ENCODE peak calls at places on chromosome 10, in eight cellular contexts. Q, M, V, I, C, K, T and N are unnamed samples.

GRCh38 chr10:133009218-133009954 is 67.0 kb upstream of the CFAP46 start:
- DNase-seq in Q (peak), M (no peak), V (no peak), I (peak), C (peak), K (no peak), T (no peak), N (no peak)

GRCh38 chr10:113131611-113132330 is 181.7 kb downstream of the TCF7L2 start:
- DNase-seq in Q (no peak), M (no peak), V (no peak), I (no peak), C (peak), K (no peak), T (no peak), N (no peak)

GRCh38 chr10:113992601-113993011 is 51.1 kb upstream of the ADRB1 start:
- DNase-seq in Q (no peak), M (no peak), V (no peak), I (no peak), C (peak), K (no peak), T (no peak), N (no peak)

GRCh38 chr10:64396105-64396504 is 874.9 kb downstream of the REEP3 start:
- DNase-seq in Q (no peak), M (no peak), V (no peak), I (no peak), C (peak), K (no peak), T (no peak), N (no peak)

GRCh38 chr10:82742478-82742877 is 867.5 kb downstream of the NRG3 start:
- DNase-seq in Q (peak), M (no peak), V (no peak), I (peak), C (peak), K (no peak), T (no peak), N (no peak)

GRCh38 chr10:77328272-77328816 is 309.3 kb downstream of the KCNMA1 start:
- DNase-seq in Q (peak), M (no peak), V (peak), I (no peak), C (peak), K (no peak), T (peak), N (no peak)

GRCh38 chr10:86401588-86402282 is 35.1 kb upstream of the GRID1 start:
- DNase-seq in Q (peak), M (peak), V (peak), I (peak), C (no peak), K (no peak), T (peak), N (no peak)

GRCh38 chr10:29127731-29128130 is 161.1 kb upstream of the LYZL1 start:
- DNase-seq in Q (no peak), M (no peak), V (no peak), I (no peak), C (no peak), K (no peak), T (no peak), N (no peak)

GRCh38 chr10:8378198-8378983 is 323.9 kb downstream of the GATA3 start:
- DNase-seq in Q (no peak), M (no peak), V (no peak), I (no peak), C (no peak), K (no peak), T (no peak), N (no peak)

GRCh38 chr10:36301139-36301538 is 659.0 kb upstream of the FZD8 start:
- DNase-seq in Q (no peak), M (no peak), V (no peak), I (no peak), C (no peak), K (no peak), T (no peak), N (no peak)

GRCh38 chr10:1074748-1075358 is 18.7 kb downstream of the WDR37 start:
- DNase-seq in Q (no peak), M (no peak), V (no peak), I (no peak), C (no peak), K (no peak), T (no peak), N (no peak)

GRCh38 chr10:124588736-124589451 is 127.3 kb downstream of the LHPP start:
- DNase-seq in Q (peak), M (no peak), V (no peak), I (peak), C (peak), K (no peak), T (no peak), N (no peak)

GRCh38 chr10:69419096-69419760 is 2.5 kb upstream of the TACR2 start:
- DNase-seq in Q (no peak), M (no peak), V (no peak), I (no peak), C (no peak), K (no peak), T (no peak), N (no peak)

GRCh38 chr10:98636921-98637329 is 190.2 kb upstream of the HPS1 start:
- DNase-seq in Q (no peak), M (no peak), V (no peak), I (no peak), C (no peak), K (no peak), T (no peak), N (no peak)

GRCh38 chr10:71486465-71487114 is 89.9 kb downstream of the CDH23 start:
- DNase-seq in Q (peak), M (no peak), V (no peak), I (no peak), C (peak), K (peak), T (peak), N (no peak)

GRCh38 chr10:58952747-58953466 is 223.5 kb upstream of the PHYHIPL start:
- DNase-seq in Q (peak), M (no peak), V (no peak), I (no peak), C (peak), K (peak), T (peak), N (peak)

GRCh38 chr10:63976538-63976937 is 455.3 kb downstream of the REEP3 start:
- DNase-seq in Q (peak), M (no peak), V (no peak), I (peak), C (peak), K (peak), T (peak), N (peak)